ENCODE peak calls at places on chromosomes 4 and X, in nine cellular contexts. M is kidney epithelial cell, J is Caco-2, T is AG09309, D is fibroblast of lung, X is BE2C, F is dorsolateral prefrontal cortex, I is left lung, W is lower leg skin. S is an unnamed sample.

GRCh38 chr4:110085131-110085530 is 113.3 kb downstream of the ELOVL6 start:
- DNase-seq in W (no peak), T (no peak), M (no peak), J (no peak), F (no peak), I (no peak), D (peak), X (peak), S (no peak)

GRCh38 chr4:16722386-16722785 is 176.1 kb downstream of the LDB2 start:
- DNase-seq in X (no peak), F (no peak), M (no peak), J (no peak), W (no peak), I (no peak), T (no peak), D (no peak), S (no peak)

GRCh38 chr4:80036949-80037348 is 36.1 kb downstream of the ANTXR2 start:
- DNase-seq in M (no peak), D (peak), T (peak), F (no peak), W (no peak), J (no peak), I (no peak), X (no peak), S (no peak)

GRCh38 chr4:60805500-60806313 is 394.4 kb upstream of the ADGRL3 start:
- DNase-seq in X (no peak), I (no peak), F (no peak), D (peak), J (peak), M (no peak), W (no peak), T (no peak), S (peak)

GRCh38 chrX:109270580-109271484 is 211.1 kb downstream of the GUCY2F start:
- DNase-seq in X (no peak), I (no peak), J (no peak), M (peak), T (no peak), W (peak), F (no peak), D (peak), S (peak)

GRCh38 chr4:17055788-17056187 is 157.3 kb upstream of the LDB2 start:
- DNase-seq in J (no peak), F (peak), W (no peak), D (peak), M (no peak), I (no peak), T (peak), X (no peak), S (no peak)

GRCh38 chr4:40193018-40193571 is 3.7 kb upstream of the RHOH start:
- DNase-seq in M (no peak), W (no peak), X (no peak), D (no peak), I (no peak), J (no peak), F (no peak), T (no peak), S (no peak)

GRCh38 chr4:182897601-182898478 is 19.3 kb downstream of the DCTD start:
- DNase-seq in M (no peak), J (no peak), W (no peak), X (no peak), T (no peak), F (no peak), I (no peak), D (no peak), S (no peak)

GRCh38 chrX:24203072-24203808 is 53.7 kb downstream of the ZFX start:
- DNase-seq in I (no peak), F (no peak), M (no peak), J (no peak), X (no peak), W (no peak), T (no peak), D (no peak), S (no peak)

GRCh38 chr4:79201976-79202375 is 123.9 kb downstream of the NAA11 start:
- DNase-seq in I (no peak), W (no peak), T (no peak), D (no peak), X (no peak), J (no peak), F (no peak), M (peak), S (no peak)

GRCh38 chr4:39046243-39046642 is 14.0 kb upstream of the TMEM156 start:
- DNase-seq in D (peak), J (no peak), I (no peak), F (no peak), T (no peak), X (no peak), W (no peak), M (no peak), S (no peak)

GRCh38 chr4:71648448-71648847 is 135.4 kb downstream of the GC start:
- DNase-seq in I (no peak), F (no peak), M (peak), J (no peak), T (no peak), X (no peak), W (no peak), D (no peak), S (no peak)

GRCh38 chr4:108533245-108533844 is 87.0 kb upstream of the RPL34 start:
- DNase-seq in J (no peak), F (no peak), T (no peak), I (no peak), D (peak), W (no peak), X (no peak), M (no peak), S (no peak)

GRCh38 chrX:50638123-50638522 is 167.5 kb upstream of the DGKK start:
- DNase-seq in W (no peak), D (peak), M (no peak), T (no peak), X (no peak), J (no peak), F (no peak), I (no peak), S (no peak)

DNA sequence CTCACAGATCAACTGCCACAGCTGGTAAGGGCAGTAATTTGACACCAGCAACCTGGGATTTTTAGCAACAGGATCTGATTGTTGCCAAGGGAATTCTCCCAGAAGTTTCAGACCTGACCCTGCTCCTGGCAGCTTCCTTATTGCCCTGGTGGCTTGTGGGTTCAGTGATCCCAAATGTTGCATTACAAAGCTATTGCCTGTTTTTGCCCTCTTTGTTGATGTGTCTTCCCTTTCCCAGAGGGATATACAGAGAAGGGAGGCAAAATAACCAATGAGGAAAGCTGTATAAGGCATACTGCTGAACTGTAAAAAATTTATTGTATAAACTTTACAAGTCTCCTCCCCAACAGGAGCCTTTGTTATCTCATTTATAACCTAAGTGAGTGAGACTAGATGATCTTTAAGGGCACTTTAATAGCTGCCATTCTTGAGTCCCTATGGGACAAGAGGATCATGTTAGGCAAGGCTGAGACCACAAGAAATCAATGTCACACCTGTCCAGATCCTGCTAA is 22.2 kb downstream of the VSIG4 start:
- DNase-seq in W (no peak), I (no peak), T (no peak), D (no peak), J (no peak), X (no peak), F (no peak), M (no peak), S (no peak)
- H3K4me3 ChIP-seq in W (no peak), I (no peak), T (no peak), D (no peak), J (no peak), X (no peak), F (no peak), M (no peak), S (no peak)

GRCh38 chrX:79367907-79368306 is 773 bp upstream of the ITM2A start:
- DNase-seq in T (no peak), J (no peak), D (no peak), X (no peak), I (no peak), F (no peak), M (no peak), W (no peak), S (no peak)

GRCh38 chrX:79364306-79364705 is 2.8 kb downstream of the ITM2A start:
- DNase-seq in T (no peak), X (no peak), W (no peak), F (no peak), J (no peak), D (no peak), M (no peak), I (no peak), S (no peak)

GRCh38 chrX:79365591-79365990 is 1.5 kb downstream of the ITM2A start:
- DNase-seq in F (no peak), X (no peak), J (no peak), I (no peak), M (no peak), D (no peak), T (no peak), W (no peak), S (no peak)

GRCh38 chrX:79366888-79367749 is at the start of gene ITM2A:
- DNase-seq in F (no peak), D (no peak), J (no peak), I (peak), M (no peak), W (peak), T (no peak), X (peak), S (no peak)

GRCh38 chrX:79366556-79366887 is 612 bp downstream of the ITM2A start:
- DNase-seq in D (no peak), F (no peak), J (no peak), W (no peak), X (no peak), T (no peak), I (no peak), M (no peak), S (no peak)
- TF ChIP-seq CTCF in D (no peak), F (no peak), J (no peak), W (no peak), X (no peak), T (no peak), I (no peak), M (no peak), S (no peak)

GRCh38 chr4:11976726-11977263 is 548.1 kb upstream of the HS3ST1 start:
- DNase-seq in W (no peak), F (no peak), M (no peak), T (no peak), I (no peak), X (no peak), D (no peak), J (no peak), S (no peak)
- H3K4me3 ChIP-seq in W (no peak), F (no peak), M (no peak), T (no peak), I (no peak), X (no peak), D (no peak), J (no peak), S (no peak)

GRCh38 chr4:22439947-22440346 is 75.9 kb downstream of the ADGRA3 start:
- DNase-seq in D (no peak), F (no peak), J (no peak), T (no peak), W (no peak), X (no peak), M (no peak), I (no peak), S (no peak)

GRCh38 chr4:22435652-22436051 is 80.2 kb downstream of the ADGRA3 start:
- DNase-seq in T (no peak), D (no peak), I (no peak), F (no peak), J (no peak), X (no peak), M (no peak), W (no peak), S (no peak)

GRCh38 chr4:22430626-22431025 is 85.2 kb downstream of the ADGRA3 start:
- DNase-seq in I (no peak), X (no peak), F (no peak), J (no peak), M (no peak), T (no peak), D (no peak), W (no peak), S (no peak)

DNA sequence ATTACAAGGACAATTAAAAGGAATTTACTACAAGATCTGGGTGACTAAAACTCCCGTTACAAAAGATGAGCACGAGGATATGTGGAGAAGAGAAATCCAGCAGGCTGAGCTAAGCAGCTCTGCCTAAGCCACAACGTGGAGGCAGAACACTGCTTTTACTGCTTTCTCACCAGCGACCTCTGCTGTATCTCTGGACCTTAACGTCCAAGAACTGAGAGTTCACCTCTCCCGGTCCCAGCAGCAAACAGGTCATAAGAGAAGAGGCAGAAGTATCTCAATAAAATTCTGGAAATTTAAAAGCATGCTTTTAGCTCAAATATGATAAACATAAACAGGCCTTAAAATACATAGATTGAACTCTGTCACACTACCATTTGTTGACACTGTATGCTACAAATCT is 81.0 kb downstream of the ADGRA3 start:
- DNase-seq in M (peak), W (no peak), X (peak), I (no peak), T (peak), F (no peak), D (peak), J (peak), S (peak)
- TF ChIP-seq CTCF in M (peak), W (no peak), X (peak), I (peak), T (peak), F (peak), D (peak), J (peak), S (peak)